ENCODE peak calls at places on chromosomes 4 and X, in seven cellular contexts. S is MM.1S, F is BE2C, G is fibroblast of mammary gland, A is heart right ventricle, T is tibial nerve, P is uterus. U is an unnamed sample.

GRCh38 chr4:159926871-159927270 is 824.0 kb downstream of the RAPGEF2 start:
- DNase-seq in S (no peak), F (no peak), G (no peak), A (no peak), T (no peak), P (no peak), U (no peak)

GRCh38 chrX:48933757-48934156 is 14.9 kb upstream of the PIM2 start:
- DNase-seq in S (peak), F (no peak), G (no peak), A (no peak), T (no peak), P (no peak), U (peak)

GRCh38 chr4:95431678-95432077 is 117.1 kb downstream of the UNC5C start:
- DNase-seq in S (no peak), F (no peak), G (no peak), A (no peak), T (no peak), P (no peak), U (no peak)

GRCh38 chr4:43339435-43339834 is 446.9 kb downstream of the GRXCR1 start:
- DNase-seq in S (no peak), F (no peak), G (peak), A (no peak), T (no peak), P (no peak), U (no peak)

GRCh38 chrX:34810364-34810763 is 132.2 kb upstream of the FAM47B start:
- DNase-seq in S (no peak), F (no peak), G (peak), A (no peak), T (no peak), P (no peak), U (no peak)

GRCh38 chr4:140374130-140374477 is 658 bp downstream of the SCOC start:
- DNase-seq in S (no peak), F (no peak), G (peak), A (no peak), T (no peak), P (no peak), U (peak)

GRCh38 chrX:53594354-53594753 is 92.2 kb downstream of the HUWE1 start:
- DNase-seq in S (no peak), F (no peak), G (peak), A (no peak), T (no peak), P (no peak), U (peak)

GRCh38 chr4:10625130-10625529 is 59.4 kb downstream of the CLNK start:
- DNase-seq in S (no peak), F (no peak), G (no peak), A (no peak), T (no peak), P (no peak), U (no peak)

GRCh38 chrX:7941390-7942042 is 14.3 kb upstream of the PNPLA4 start:
- DNase-seq in S (no peak), F (no peak), G (peak), A (no peak), T (no peak), P (no peak), U (peak)

GRCh38 chr4:88204882-88205281 is 46.4 kb upstream of the ABCG2 start:
- DNase-seq in S (no peak), F (no peak), G (no peak), A (no peak), T (no peak), P (no peak), U (no peak)

GRCh38 chrX:114906978-114907510 is 110.4 kb downstream of the IL13RA2 start:
- DNase-seq in S (no peak), F (no peak), G (no peak), A (no peak), T (no peak), P (no peak), U (no peak)

GRCh38 chrX:118022803-118023202 is 93.8 kb downstream of the KLHL13 start:
- DNase-seq in S (no peak), F (no peak), G (no peak), A (no peak), T (no peak), P (no peak), U (no peak)

GRCh38 chr4:161642708-161643107 is 521.1 kb downstream of the FSTL5 start:
- DNase-seq in S (no peak), F (no peak), G (no peak), A (no peak), T (no peak), P (no peak), U (no peak)

GRCh38 chr4:3276961-3277360 is 15.9 kb upstream of the RGS12 start:
- DNase-seq in S (no peak), F (peak), G (peak), A (no peak), T (no peak), P (no peak), U (no peak)

GRCh38 chr4:147901388-147901787 is 169.5 kb downstream of the ARHGAP10 start:
- DNase-seq in S (no peak), F (no peak), G (no peak), A (no peak), T (no peak), P (no peak), U (no peak)

GRCh38 chrX:17298564-17298963 is 76.4 kb upstream of the NHS start:
- DNase-seq in S (no peak), F (no peak), G (no peak), A (no peak), T (no peak), P (no peak), U (no peak)

GRCh38 chr4:26388671-26389070 is 67.9 kb downstream of the RBPJ start:
- DNase-seq in S (no peak), F (no peak), G (peak), A (no peak), T (no peak), P (no peak), U (no peak)

GRCh38 chr4:5814421-5814820 is 78.5 kb downstream of the CRMP1 start:
- DNase-seq in S (no peak), F (no peak), G (no peak), A (no peak), T (no peak), P (no peak), U (no peak)

GRCh38 chr4:105102026-105102425 is 44.6 kb upstream of the TET2 start:
- DNase-seq in S (no peak), F (no peak), G (no peak), A (no peak), T (no peak), P (no peak), U (no peak)

GRCh38 chr4:139773560-139774318 is 108.1 kb downstream of the MGST2 start:
- DNase-seq in S (no peak), F (peak), G (no peak), A (no peak), T (no peak), P (no peak), U (no peak)

GRCh38 chrX:49053223-49054072 is 5.4 kb upstream of the CCDC120 start:
- DNase-seq in S (peak), F (peak), G (peak), A (peak), T (no peak), P (peak), U (peak)

GRCh38 chrX:10722804-10723364 is 102.5 kb upstream of the MID1 start:
- DNase-seq in S (peak), F (peak), G (peak), A (no peak), T (peak), P (peak), U (peak)

GRCh38 chr4:143587703-143588102 is 74.2 kb downstream of the SMARCA5 start:
- DNase-seq in S (peak), F (no peak), G (peak), A (no peak), T (no peak), P (no peak), U (peak)

GRCh38 chrX:68895339-68896250 is 66.8 kb downstream of the EFNB1 start:
- DNase-seq in S (no peak), F (peak), G (peak), A (peak), T (peak), P (peak), U (no peak)

GRCh38 chr4:11259837-11260236 is 168.9 kb downstream of the HS3ST1 start:
- DNase-seq in S (no peak), F (no peak), G (no peak), A (no peak), T (no peak), P (no peak), U (no peak)

GRCh38 chrX:54248309-54248708 is 65.3 kb upstream of the FAM120C start:
- DNase-seq in S (peak), F (no peak), G (peak), A (no peak), T (no peak), P (no peak), U (peak)

GRCh38 chr4:8030121-8030781 is 90.6 kb upstream of the AFAP1 start:
- DNase-seq in S (no peak), F (no peak), G (no peak), A (no peak), T (no peak), P (no peak), U (no peak)

GRCh38 chr4:6364581-6364980 is 94.9 kb downstream of the WFS1 start:
- DNase-seq in S (no peak), F (no peak), G (no peak), A (no peak), T (no peak), P (no peak), U (no peak)

GRCh38 chr4:16450724-16451123 is 224.5 kb upstream of the TAPT1 start:
- DNase-seq in S (no peak), F (no peak), G (peak), A (no peak), T (no peak), P (no peak), U (no peak)

GRCh38 chr4:113764720-113765264 is 3.3 kb upstream of the CAMK2D start:
- DNase-seq in S (no peak), F (no peak), G (no peak), A (no peak), T (no peak), P (no peak), U (no peak)

GRCh38 chrX:136405126-136405525 is 82.6 kb upstream of the BRS3 start:
- DNase-seq in S (no peak), F (no peak), G (no peak), A (no peak), T (no peak), P (no peak), U (no peak)

GRCh38 chr4:159455675-159456235 is 352.9 kb downstream of the RAPGEF2 start:
- DNase-seq in S (peak), F (peak), G (peak), A (no peak), T (no peak), P (no peak), U (peak)

DNA sequence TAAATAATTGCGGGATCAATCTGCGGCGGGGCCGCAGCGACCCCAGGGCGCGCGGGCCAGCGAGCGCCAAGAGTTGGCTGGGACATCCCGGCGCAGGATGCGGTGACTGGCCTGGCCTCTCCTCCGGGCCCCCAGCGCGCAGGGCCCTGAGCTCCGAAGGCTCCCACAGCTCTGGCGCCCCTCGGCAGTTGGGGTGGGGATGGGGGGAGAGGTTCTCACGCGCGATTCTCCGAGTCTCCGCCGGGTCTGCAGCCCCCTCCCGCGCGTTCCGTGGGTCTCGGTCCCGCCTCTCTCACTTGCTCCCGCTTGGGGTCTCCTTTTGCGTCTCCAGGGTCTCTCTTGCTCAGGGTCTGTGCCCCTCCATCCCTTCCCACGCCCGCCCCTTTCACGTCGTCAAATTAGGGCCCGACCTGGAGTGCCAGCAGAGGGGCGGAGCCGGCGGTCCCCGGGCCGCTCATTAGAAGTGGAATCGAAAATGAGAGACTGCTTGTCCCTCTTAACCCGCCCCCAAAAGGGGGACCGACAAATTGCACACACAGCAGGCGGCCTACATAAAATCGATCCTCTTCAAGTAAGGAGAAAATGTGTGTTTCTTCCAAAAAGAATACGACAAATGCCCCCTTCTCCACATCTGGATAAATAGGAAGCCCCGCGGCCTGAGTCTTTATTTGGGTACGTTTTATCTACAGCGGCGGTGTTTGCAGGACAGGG is 859 bp upstream of the NKX1-1 start:
- DNase-seq in S (no peak), F (no peak), G (no peak), A (no peak), T (no peak), P (no peak), U (no peak)
- H3K4me3 ChIP-seq in S (no peak), F (no peak), G (no peak), A (no peak), T (no peak), P (no peak), U (no peak)

GRCh38 chr4:153539058-153539826 is 73.1 kb downstream of the TMEM131L start:
- DNase-seq in S (no peak), F (no peak), G (no peak), A (no peak), T (no peak), P (no peak), U (no peak)

GRCh38 chr4:153542835-153543234 is 76.7 kb downstream of the TMEM131L start:
- DNase-seq in S (no peak), F (no peak), G (no peak), A (no peak), T (no peak), P (no peak), U (no peak)

GRCh38 chr4:153542131-153542530 is 76.0 kb downstream of the TMEM131L start:
- DNase-seq in S (no peak), F (no peak), G (no peak), A (no peak), T (no peak), P (no peak), U (no peak)

GRCh38 chr4:153543351-153543750 is 77.2 kb downstream of the TMEM131L start:
- DNase-seq in S (no peak), F (no peak), G (no peak), A (no peak), T (no peak), P (no peak), U (no peak)

DNA sequence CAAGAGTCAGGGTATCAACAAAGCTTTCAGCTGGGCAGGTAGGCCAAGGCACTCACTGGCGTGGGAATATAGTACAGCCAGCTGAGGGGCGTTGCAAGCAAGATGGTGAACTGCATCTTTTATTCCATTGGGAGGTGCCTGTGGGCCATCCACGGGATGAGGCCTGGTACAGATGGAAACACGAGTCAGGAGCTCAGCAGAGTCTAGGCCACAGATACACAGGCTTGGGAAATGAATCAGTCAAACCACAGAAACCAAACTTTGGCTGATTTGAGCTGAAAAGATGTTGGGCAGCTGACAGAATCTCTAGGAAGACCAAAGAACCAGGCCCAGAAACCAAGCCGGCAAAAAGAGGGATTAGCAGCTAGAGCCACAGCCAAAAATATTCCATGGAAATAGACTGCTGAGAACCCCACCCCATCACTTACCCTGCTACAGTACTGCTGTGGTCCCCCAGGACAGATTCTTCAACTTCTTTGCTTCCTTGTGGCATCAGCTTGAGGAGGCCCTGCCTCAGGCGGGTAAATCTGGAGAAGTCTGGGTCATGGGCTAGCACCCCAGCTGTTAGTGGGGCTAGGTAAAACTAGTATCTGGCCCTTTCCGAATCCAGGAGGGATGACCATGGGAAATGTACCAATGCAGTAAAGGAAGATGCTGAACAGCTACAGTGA is 75.4 kb downstream of the TMEM131L start:
- DNase-seq in S (no peak), F (no peak), G (peak), A (no peak), T (no peak), P (no peak), U (peak)
- TF ChIP-seq CTCF in S (no peak), F (no peak), G (peak), A (no peak), T (no peak), P (no peak), U (no peak)

DNA sequence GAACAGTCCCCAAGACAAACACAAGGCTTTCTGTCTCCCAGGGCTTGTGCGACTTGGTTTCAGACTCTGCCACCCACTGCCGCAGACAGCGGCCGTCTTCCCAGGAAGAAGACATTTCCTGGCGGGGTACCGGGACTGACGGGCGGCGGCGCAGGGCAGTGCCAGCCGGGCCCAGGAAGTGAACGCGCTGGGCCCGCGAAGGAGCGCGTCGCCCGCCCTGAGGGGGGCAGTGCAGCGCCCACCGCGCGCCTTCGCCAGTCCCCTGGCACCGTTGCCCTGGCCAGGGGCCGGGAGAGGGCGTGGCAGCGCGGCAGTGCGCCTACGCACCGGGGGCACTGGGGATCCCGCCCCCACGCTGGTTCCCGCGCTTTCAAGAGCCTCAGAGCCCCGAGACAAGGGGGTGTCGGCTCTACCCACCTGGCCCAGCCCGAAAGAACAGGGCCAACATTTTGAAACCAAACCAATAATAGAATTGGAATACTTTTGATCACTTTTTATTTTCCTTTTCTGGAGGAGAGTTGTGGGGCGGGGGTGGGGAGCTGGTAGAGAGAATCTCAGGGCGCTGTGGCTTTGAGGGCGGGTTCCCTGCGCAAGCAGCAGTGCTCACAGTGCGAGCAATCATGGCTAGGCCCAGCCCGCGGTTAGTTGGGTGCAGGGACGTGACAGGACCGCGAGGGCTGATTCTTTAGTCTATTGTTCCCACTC is 23.6 kb upstream of the APLN start:
- DNase-seq in S (peak), F (peak), G (no peak), A (peak), T (no peak), P (no peak), U (peak)
- H3K4me3 ChIP-seq in S (peak), F (peak), G (peak), A (peak), T (peak), P (peak), U (peak)

DNA sequence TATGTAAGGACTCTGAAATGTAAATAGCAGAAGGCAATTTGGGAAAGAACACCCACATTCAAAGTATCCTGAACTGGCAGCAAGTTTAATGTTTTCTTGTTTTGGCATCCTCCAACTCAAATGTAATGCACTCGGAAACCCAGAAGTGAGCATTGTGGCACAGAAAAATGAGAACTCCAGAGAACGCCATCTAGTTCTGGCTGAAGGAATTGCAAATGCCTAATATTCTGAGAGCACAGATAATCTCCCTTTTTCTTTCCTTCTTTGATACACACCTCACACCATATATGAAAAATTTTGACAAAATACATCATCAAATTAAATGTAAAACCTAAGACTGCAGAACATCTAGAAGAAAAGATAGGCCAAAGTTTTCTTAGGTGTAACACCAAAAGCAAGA is 52.1 kb downstream of the PWWP3B start:
- DNase-seq in S (no peak), F (no peak), G (no peak), A (no peak), T (no peak), P (no peak), U (no peak)
- TF ChIP-seq CTCF in S (peak), F (no peak), G (peak), A (peak), T (no peak), P (no peak), U (peak)

GRCh38 chrX:25002658-25003015 is 13.1 kb downstream of the ARX start:
- DNase-seq in S (no peak), F (no peak), G (no peak), A (no peak), T (no peak), P (no peak), U (no peak)
- H3K4me3 ChIP-seq in S (no peak), F (no peak), G (no peak), A (no peak), T (no peak), P (no peak), U (peak)

DNA sequence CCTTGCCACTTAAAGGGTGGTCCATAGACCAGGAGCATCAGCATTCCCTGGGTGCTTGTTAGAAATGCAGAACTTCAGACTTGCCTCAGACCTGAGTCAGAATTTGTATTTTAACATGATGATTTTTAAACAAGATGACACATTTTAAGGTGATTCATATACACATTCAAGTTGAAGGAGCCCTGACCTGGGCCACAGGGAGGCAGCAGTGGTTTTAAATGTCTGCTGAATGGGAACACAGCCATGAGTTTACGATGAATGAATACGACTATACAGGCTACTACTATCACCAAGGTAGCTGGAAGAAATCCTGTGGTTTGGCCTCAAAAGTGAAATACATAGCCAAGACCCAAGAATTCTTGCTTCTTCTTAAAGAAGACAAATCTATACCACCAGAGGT is 2.9 kb downstream of the HDAC8 start:
- DNase-seq in S (no peak), F (no peak), G (peak), A (no peak), T (no peak), P (no peak), U (no peak)
- TF ChIP-seq CTCF in S (no peak), F (no peak), G (peak), A (no peak), T (no peak), P (no peak), U (no peak)